ENCODE peak calls at places on chromosomes 16 and 17, in four cellular contexts. One of them, this sample, is unnamed.

GRCh38 chr16:51553910-51554309 is 402.8 kb upstream of the SALL1 start:
- DNase-seq in cardiac muscle cell: no peak
- DNase-seq in neuronal stem cell: no peak
- DNase-seq in aorta: no peak
- DNase-seq in this sample: no peak

GRCh38 chr17:45242015-45242414 is 19.9 kb downstream of the SPATA32 start:
- DNase-seq in neuronal stem cell: no peak
- DNase-seq in cardiac muscle cell: no peak
- DNase-seq in aorta: no peak
- DNase-seq in this sample: no peak

GRCh38 chr16:1152651-1153259 is at the start of gene CACNA1H:
- DNase-seq in aorta: no peak
- DNase-seq in cardiac muscle cell: peak; percentile 73
- DNase-seq in neuronal stem cell: peak; percentile 68
- DNase-seq in this sample: no peak

GRCh38 chr16:2008631-2009301 is 855 bp downstream of the ZNF598 start:
- DNase-seq in cardiac muscle cell: no peak
- DNase-seq in aorta: no peak
- DNase-seq in neuronal stem cell: no peak
- DNase-seq in this sample: no peak

GRCh38 chr17:13541032-13541480 is 60.7 kb downstream of the HS3ST3A1 start:
- DNase-seq in aorta: no peak
- DNase-seq in cardiac muscle cell: peak; percentile 32
- DNase-seq in neuronal stem cell: no peak
- DNase-seq in this sample: no peak

GRCh38 chr17:42122371-42123303 is at the start of gene HSPB9:
- DNase-seq in cardiac muscle cell: peak; percentile 61
- DNase-seq in aorta: no peak
- DNase-seq in neuronal stem cell: no peak
- DNase-seq in this sample: peak; percentile 82

GRCh38 chr16:79008036-79008868 is 592.3 kb downstream of the MAF start:
- DNase-seq in cardiac muscle cell: no peak
- DNase-seq in neuronal stem cell: no peak
- DNase-seq in aorta: no peak
- DNase-seq in this sample: no peak

GRCh38 chr16:29680180-29680598 is 1.2 kb downstream of the QPRT start:
- DNase-seq in cardiac muscle cell: no peak
- DNase-seq in neuronal stem cell: no peak
- DNase-seq in aorta: no peak
- DNase-seq in this sample: no peak

GRCh38 chr17:35612924-35613521 is 25.9 kb downstream of the AP2B1 start:
- DNase-seq in neuronal stem cell: peak; percentile 51
- DNase-seq in cardiac muscle cell: peak; percentile 65
- DNase-seq in aorta: peak; percentile 53
- DNase-seq in this sample: no peak

GRCh38 chr17:75684924-75685323 is 17.8 kb downstream of the SAP30BP start:
- DNase-seq in cardiac muscle cell: no peak
- DNase-seq in neuronal stem cell: no peak
- DNase-seq in aorta: no peak
- DNase-seq in this sample: peak; percentile 61

GRCh38 chr17:32992360-32993033 is 850 bp downstream of the SPACA3 start:
- DNase-seq in aorta: no peak
- DNase-seq in neuronal stem cell: no peak
- DNase-seq in cardiac muscle cell: no peak
- DNase-seq in this sample: no peak

GRCh38 chr16:13108126-13108525 is 206.7 kb downstream of the SHISA9 start:
- DNase-seq in aorta: no peak
- DNase-seq in cardiac muscle cell: no peak
- DNase-seq in neuronal stem cell: no peak
- DNase-seq in this sample: no peak

GRCh38 chr16:2019500-2019899 is at the start of gene NPW:
- DNase-seq in neuronal stem cell: no peak
- DNase-seq in cardiac muscle cell: no peak
- DNase-seq in aorta: no peak
- DNase-seq in this sample: no peak

GRCh38 chr16:48206594-48207242 is 37.4 kb upstream of the LONP2 start:
- DNase-seq in aorta: no peak
- DNase-seq in neuronal stem cell: no peak
- DNase-seq in cardiac muscle cell: no peak
- DNase-seq in this sample: no peak

GRCh38 chr16:54282202-54282922 is 4.2 kb downstream of the IRX3 start:
- DNase-seq in aorta: peak; percentile 58
- DNase-seq in neuronal stem cell: peak; percentile 70
- DNase-seq in cardiac muscle cell: peak; percentile 88
- DNase-seq in this sample: peak; percentile 78

GRCh38 chr17:36697907-36698526 is 96.6 kb downstream of the MRM1 start:
- DNase-seq in cardiac muscle cell: peak; percentile 71
- DNase-seq in aorta: no peak
- DNase-seq in neuronal stem cell: peak; percentile 67
- DNase-seq in this sample: no peak

GRCh38 chr16:9125658-9126492 is 34.4 kb downstream of the HAPSTR1 start:
- DNase-seq in aorta: no peak
- DNase-seq in cardiac muscle cell: no peak
- DNase-seq in neuronal stem cell: no peak
- DNase-seq in this sample: no peak

GRCh38 chr17:28878981-28879380 is 18.6 kb downstream of the FLOT2 start:
- DNase-seq in cardiac muscle cell: peak; percentile 66
- DNase-seq in neuronal stem cell: no peak
- DNase-seq in aorta: peak; percentile 15
- DNase-seq in this sample: no peak

GRCh38 chr17:43840814-43841213 is 6.2 kb upstream of the CD300LG start:
- DNase-seq in aorta: no peak
- DNase-seq in neuronal stem cell: no peak
- DNase-seq in cardiac muscle cell: peak; percentile 31
- DNase-seq in this sample: no peak

GRCh38 chr16:79843631-79844043 is 243.1 kb upstream of the MAF start:
- DNase-seq in cardiac muscle cell: no peak
- DNase-seq in neuronal stem cell: no peak
- DNase-seq in aorta: no peak
- DNase-seq in this sample: no peak

GRCh38 chr17:75457047-75457654 is 716 bp downstream of the TMEM94 start:
- DNase-seq in aorta: peak; percentile 68
- DNase-seq in cardiac muscle cell: peak; percentile 56
- DNase-seq in neuronal stem cell: no peak
- DNase-seq in this sample: peak; percentile 52

GRCh38 chr17:16972346-16972745 is 428 bp upstream of the TNFRSF13B start:
- DNase-seq in neuronal stem cell: no peak
- DNase-seq in aorta: no peak
- DNase-seq in cardiac muscle cell: no peak
- DNase-seq in this sample: no peak

GRCh38 chr16:84709609-84710008 is 9.8 kb downstream of the USP10 start:
- DNase-seq in aorta: no peak
- DNase-seq in neuronal stem cell: no peak
- DNase-seq in cardiac muscle cell: no peak
- DNase-seq in this sample: no peak

GRCh38 chr17:15351925-15352324 is 10.5 kb upstream of the TEKT3 start:
- DNase-seq in cardiac muscle cell: no peak
- DNase-seq in aorta: no peak
- DNase-seq in neuronal stem cell: no peak
- DNase-seq in this sample: no peak

DNA sequence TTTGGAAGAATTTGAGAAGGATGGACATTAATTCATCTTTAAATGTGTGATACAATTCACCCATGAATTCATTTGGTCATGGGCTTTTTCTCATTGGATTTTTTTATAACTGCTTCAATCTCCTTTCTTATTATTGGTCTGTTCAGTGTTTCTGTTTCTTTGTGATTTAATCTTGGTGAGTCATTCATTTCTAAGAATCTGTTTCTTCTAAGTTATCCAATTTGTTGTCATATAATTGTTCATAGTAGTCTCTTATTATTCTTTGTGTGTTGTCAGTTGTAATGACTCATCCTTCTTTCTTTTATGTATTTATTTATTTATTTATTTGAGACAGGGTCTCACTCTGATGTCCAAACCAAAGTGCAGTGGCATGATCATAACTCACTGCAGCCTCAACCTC is 146.1 kb upstream of the ZNF267 start:
- DNase-seq in cardiac muscle cell: no peak
- DNase-seq in aorta: no peak
- DNase-seq in neuronal stem cell: no peak
- DNase-seq in this sample: no peak
- H3K9me3 ChIP-seq in cardiac muscle cell: no peaks in the 10 kb centered on the region
- H3K9me3 ChIP-seq in aorta: peaks cover 2% of the 10 kb centered on the region
- H3K9me3 ChIP-seq in neuronal stem cell: no peaks in the 10 kb centered on the region
- H3K9me3 ChIP-seq in this sample: peaks cover 37% of the 10 kb centered on the region

GRCh38 chr17:67836205-67836987 is 11.1 kb downstream of the BPTF start:
- DNase-seq in aorta: no peak
- DNase-seq in cardiac muscle cell: no peak
- DNase-seq in neuronal stem cell: no peak
- DNase-seq in this sample: no peak

GRCh38 chr17:67833946-67834631 is 8.8 kb downstream of the BPTF start:
- DNase-seq in aorta: no peak
- DNase-seq in neuronal stem cell: no peak
- DNase-seq in cardiac muscle cell: no peak
- DNase-seq in this sample: no peak

GRCh38 chr17:67833134-67833533 is 7.8 kb downstream of the BPTF start:
- DNase-seq in cardiac muscle cell: no peak
- DNase-seq in neuronal stem cell: no peak
- DNase-seq in aorta: no peak
- DNase-seq in this sample: no peak

GRCh38 chr17:67837965-67838364 is 12.7 kb downstream of the BPTF start:
- DNase-seq in neuronal stem cell: no peak
- DNase-seq in cardiac muscle cell: no peak
- DNase-seq in aorta: no peak
- DNase-seq in this sample: no peak

DNA sequence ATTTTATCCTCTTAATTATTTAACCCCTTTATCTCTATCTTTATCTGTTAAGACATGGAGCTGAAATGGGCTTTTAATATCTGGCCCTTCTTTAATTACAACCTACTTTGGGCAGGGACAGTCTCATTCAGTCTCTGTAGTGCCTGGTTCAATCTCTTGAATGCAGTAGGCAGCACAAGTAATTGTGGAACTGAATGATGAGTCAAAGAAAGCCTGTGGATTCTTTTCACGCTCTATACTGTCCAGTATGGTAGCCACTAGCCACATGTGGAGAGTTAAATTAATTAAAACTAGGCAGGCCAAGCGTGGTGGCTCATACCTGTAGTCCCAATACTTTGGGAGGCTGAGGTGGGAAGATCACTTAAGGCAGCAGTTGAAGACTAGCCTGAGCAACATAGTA is 9.3 kb downstream of the BPTF start:
- DNase-seq in aorta: no peak
- DNase-seq in cardiac muscle cell: no peak
- DNase-seq in neuronal stem cell: no peak
- DNase-seq in this sample: no peak
- H3K9me3 ChIP-seq in aorta: no peaks in the 10 kb centered on the region
- H3K9me3 ChIP-seq in cardiac muscle cell: no peaks in the 10 kb centered on the region
- H3K9me3 ChIP-seq in neuronal stem cell: no peaks in the 10 kb centered on the region
- H3K9me3 ChIP-seq in this sample: no peaks in the 10 kb centered on the region

GRCh38 chr16:62477796-62478195 is 441.6 kb upstream of the CDH8 start:
- DNase-seq in cardiac muscle cell: no peak
- DNase-seq in aorta: no peak
- DNase-seq in neuronal stem cell: no peak
- DNase-seq in this sample: no peak
- H3K9me3 ChIP-seq in cardiac muscle cell: no peaks in the 10 kb centered on the region
- H3K9me3 ChIP-seq in aorta: no peaks in the 10 kb centered on the region
- H3K9me3 ChIP-seq in neuronal stem cell: no peaks in the 10 kb centered on the region
- H3K9me3 ChIP-seq in this sample: peaks cover 3% of the 10 kb centered on the region

GRCh38 chr16:35753559-35754390 is 2294.4 kb downstream of the TP53TG3F start:
- DNase-seq in aorta: no peak
- DNase-seq in neuronal stem cell: no peak
- DNase-seq in cardiac muscle cell: no peak
- DNase-seq in this sample: peak; percentile 31
- H3K9me3 ChIP-seq in aorta: no peaks in the 10 kb centered on the region
- H3K9me3 ChIP-seq in neuronal stem cell: peaks cover 51% of the 10 kb centered on the region
- H3K9me3 ChIP-seq in cardiac muscle cell: no peaks in the 10 kb centered on the region
- H3K9me3 ChIP-seq in this sample: peaks cover 6% of the 10 kb centered on the region

GRCh38 chr16:31920373-31920772 is 46.8 kb downstream of the ZNF267 start:
- DNase-seq in aorta: no peak
- DNase-seq in neuronal stem cell: no peak
- DNase-seq in cardiac muscle cell: no peak
- DNase-seq in this sample: no peak
- H3K9me3 ChIP-seq in aorta: peaks cover 13% of the 10 kb centered on the region
- H3K9me3 ChIP-seq in neuronal stem cell: peaks cover 21% of the 10 kb centered on the region
- H3K9me3 ChIP-seq in cardiac muscle cell: peaks cover 18% of the 10 kb centered on the region
- H3K9me3 ChIP-seq in this sample: peaks cover 94% of the 10 kb centered on the region

DNA sequence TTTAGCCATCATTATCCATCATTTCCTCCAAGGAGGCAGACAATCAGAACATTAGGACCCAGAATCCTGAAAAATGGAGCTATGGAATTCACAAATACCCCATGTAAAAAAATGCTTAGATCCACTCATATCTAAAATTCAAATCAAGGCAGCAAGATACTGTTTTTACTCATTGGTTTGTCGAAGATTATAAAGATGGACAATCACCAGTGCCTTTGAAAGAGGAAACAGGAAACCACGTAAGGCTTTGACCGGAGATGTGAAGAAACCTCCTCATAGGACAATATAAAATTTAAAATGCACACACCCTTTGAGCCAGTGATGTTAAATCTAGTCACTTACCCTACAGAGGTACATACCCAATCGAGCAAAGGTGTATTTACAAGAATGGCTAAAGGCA is 130.0 kb downstream of the XYLT1 start:
- DNase-seq in cardiac muscle cell: no peak
- DNase-seq in neuronal stem cell: no peak
- DNase-seq in aorta: no peak
- DNase-seq in this sample: no peak
- H3K9me3 ChIP-seq in cardiac muscle cell: no peaks in the 10 kb centered on the region
- H3K9me3 ChIP-seq in neuronal stem cell: no peaks in the 10 kb centered on the region
- H3K9me3 ChIP-seq in aorta: no peaks in the 10 kb centered on the region
- H3K9me3 ChIP-seq in this sample: no peaks in the 10 kb centered on the region

GRCh38 chr17:61744804-61745203 is 118.5 kb downstream of the BRIP1 start:
- DNase-seq in cardiac muscle cell: no peak
- DNase-seq in aorta: no peak
- DNase-seq in neuronal stem cell: no peak
- DNase-seq in this sample: no peak
- H3K9me3 ChIP-seq in cardiac muscle cell: no peaks in the 10 kb centered on the region
- H3K9me3 ChIP-seq in aorta: no peaks in the 10 kb centered on the region
- H3K9me3 ChIP-seq in neuronal stem cell: peaks cover 2% of the 10 kb centered on the region
- H3K9me3 ChIP-seq in this sample: peaks cover 4% of the 10 kb centered on the region

GRCh38 chr17:26807024-26807423 is 486.9 kb upstream of the WSB1 start:
- DNase-seq in neuronal stem cell: no peak
- DNase-seq in cardiac muscle cell: no peak
- DNase-seq in aorta: no peak
- DNase-seq in this sample: no peak

GRCh38 chr17:26809033-26809432 is 484.9 kb upstream of the WSB1 start:
- DNase-seq in neuronal stem cell: peak; percentile 42
- DNase-seq in aorta: no peak
- DNase-seq in cardiac muscle cell: no peak
- DNase-seq in this sample: no peak
- H3K9me3 ChIP-seq in neuronal stem cell: peaks cover 13% of the 10 kb centered on the region
- H3K9me3 ChIP-seq in aorta: peaks cover 3% of the 10 kb centered on the region
- H3K9me3 ChIP-seq in cardiac muscle cell: peaks cover 5% of the 10 kb centered on the region
- H3K9me3 ChIP-seq in this sample: peaks cover 67% of the 10 kb centered on the region

DNA sequence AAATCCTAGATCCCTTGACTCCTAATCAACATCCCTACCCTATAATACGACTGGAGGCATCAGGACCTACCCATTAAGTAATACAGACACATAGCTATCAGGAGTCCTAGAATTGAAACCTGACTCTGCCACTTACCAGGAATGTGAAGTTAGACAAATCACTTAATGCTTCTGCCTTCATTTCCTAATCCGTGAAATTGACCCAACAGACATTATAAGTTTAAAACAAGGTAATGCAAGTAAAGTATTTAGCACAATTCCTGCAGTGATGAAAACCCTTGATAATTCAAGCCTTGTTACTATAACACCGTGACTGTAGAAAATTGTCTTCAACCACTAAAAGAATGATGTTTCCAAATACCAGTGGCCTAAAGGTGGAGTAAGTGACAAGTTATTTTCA is 150.2 kb downstream of the KCNJ2 start:
- DNase-seq in cardiac muscle cell: no peak
- DNase-seq in aorta: no peak
- DNase-seq in neuronal stem cell: no peak
- DNase-seq in this sample: no peak
- H3K9me3 ChIP-seq in cardiac muscle cell: no peaks in the 10 kb centered on the region
- H3K9me3 ChIP-seq in aorta: no peaks in the 10 kb centered on the region
- H3K9me3 ChIP-seq in neuronal stem cell: no peaks in the 10 kb centered on the region
- H3K9me3 ChIP-seq in this sample: no peaks in the 10 kb centered on the region

This sample was measured in lower lobe of right lung.